ENCODE peak calls at places on chromosomes 16 and 17, in four cellular contexts. One of them, this sample, is unnamed.

GRCh38 chr17:73787721-73788051 is 143.4 kb upstream of the SDK2 start:
- DNase-seq in heart left ventricle: no peak
- DNase-seq in ovary: no peak
- DNase-seq in stomach: peak; percentile 3
- DNase-seq in this sample: no peak

GRCh38 chr16:84759061-84759460 is 59.3 kb downstream of the USP10 start:
- DNase-seq in stomach: no peak
- DNase-seq in heart left ventricle: no peak
- DNase-seq in ovary: no peak
- DNase-seq in this sample: no peak

GRCh38 chr17:42980274-42980765 is at the start of gene RUNDC1:
- DNase-seq in ovary: peak; percentile 87
- DNase-seq in stomach: peak; percentile 97
- DNase-seq in heart left ventricle: peak; percentile 95
- DNase-seq in this sample: peak; percentile 85

GRCh38 chr17:64676763-64677162 is 14.7 kb upstream of the SMURF2 start:
- DNase-seq in ovary: no peak
- DNase-seq in stomach: no peak
- DNase-seq in heart left ventricle: no peak
- DNase-seq in this sample: no peak

GRCh38 chr16:7835032-7835431 is 502.4 kb downstream of the RBFOX1 start:
- DNase-seq in heart left ventricle: no peak
- DNase-seq in ovary: no peak
- DNase-seq in stomach: no peak
- DNase-seq in this sample: no peak

GRCh38 chr16:14181371-14182050 is 110.4 kb downstream of the MRTFB start:
- DNase-seq in ovary: no peak
- DNase-seq in stomach: no peak
- DNase-seq in heart left ventricle: no peak
- DNase-seq in this sample: peak; percentile 26

GRCh38 chr16:72743011-72743761 is 304.7 kb downstream of the ZFHX3 start:
- DNase-seq in ovary: no peak
- DNase-seq in heart left ventricle: no peak
- DNase-seq in stomach: no peak
- DNase-seq in this sample: no peak

GRCh38 chr16:65106792-65107191 is 15.1 kb downstream of the CDH11 start:
- DNase-seq in heart left ventricle: no peak
- DNase-seq in stomach: no peak
- DNase-seq in ovary: no peak
- DNase-seq in this sample: no peak

GRCh38 chr17:75174996-75175395 is 7.8 kb downstream of the SUMO2 start:
- DNase-seq in stomach: no peak
- DNase-seq in heart left ventricle: no peak
- DNase-seq in ovary: no peak
- DNase-seq in this sample: no peak

GRCh38 chr17:704111-704864 is 10.4 kb downstream of the VPS53 start:
- DNase-seq in heart left ventricle: no peak
- DNase-seq in ovary: no peak
- DNase-seq in stomach: no peak
- DNase-seq in this sample: no peak

GRCh38 chr16:1763521-1764511 is 7.5 kb downstream of the NME3 start:
- DNase-seq in stomach: no peak
- DNase-seq in heart left ventricle: no peak
- DNase-seq in ovary: no peak
- DNase-seq in this sample: no peak

GRCh38 chr16:25172831-25173230 is 43.9 kb upstream of the AQP8 start:
- DNase-seq in heart left ventricle: no peak
- DNase-seq in stomach: no peak
- DNase-seq in ovary: no peak
- DNase-seq in this sample: no peak

GRCh38 chr17:19327039-19327776 is 35.3 kb downstream of the B9D1 start:
- DNase-seq in stomach: no peak
- DNase-seq in heart left ventricle: no peak
- DNase-seq in ovary: no peak
- DNase-seq in this sample: no peak

GRCh38 chr17:64202683-64203430 is 60.2 kb downstream of the TEX2 start:
- DNase-seq in ovary: no peak
- DNase-seq in stomach: no peak
- DNase-seq in heart left ventricle: no peak
- DNase-seq in this sample: no peak

GRCh38 chr16:70253291-70254094 is 1.8 kb upstream of the EXOSC6 start:
- DNase-seq in stomach: no peak
- DNase-seq in heart left ventricle: no peak
- DNase-seq in ovary: no peak
- DNase-seq in this sample: peak; percentile 43

GRCh38 chr17:700504-701094 is 14.0 kb downstream of the VPS53 start:
- DNase-seq in stomach: no peak
- DNase-seq in heart left ventricle: no peak
- DNase-seq in ovary: no peak
- DNase-seq in this sample: peak; percentile 40

GRCh38 chr17:74339537-74340195 is 13.6 kb downstream of the KIF19 start:
- DNase-seq in stomach: no peak
- DNase-seq in ovary: no peak
- DNase-seq in heart left ventricle: no peak
- DNase-seq in this sample: no peak

GRCh38 chr16:81004646-81005353 is 1.9 kb downstream of the CMC2 start:
- DNase-seq in stomach: no peak
- DNase-seq in ovary: no peak
- DNase-seq in heart left ventricle: peak; percentile 16
- DNase-seq in this sample: peak; percentile 72

GRCh38 chr17:78434455-78435329 is 56.2 kb downstream of the PGS1 start:
- DNase-seq in ovary: no peak
- DNase-seq in stomach: no peak
- DNase-seq in heart left ventricle: no peak
- DNase-seq in this sample: no peak

GRCh38 chr16:67326115-67326471 is 448 bp downstream of the KCTD19 start:
- DNase-seq in ovary: no peak
- DNase-seq in stomach: no peak
- DNase-seq in heart left ventricle: no peak
- DNase-seq in this sample: no peak

GRCh38 chr17:75722076-75722475 is 817 bp downstream of the ITGB4 start:
- DNase-seq in ovary: no peak
- DNase-seq in heart left ventricle: no peak
- DNase-seq in stomach: peak; percentile 61
- DNase-seq in this sample: no peak

GRCh38 chr16:56246051-56246817 is 54.9 kb downstream of the GNAO1 start:
- DNase-seq in stomach: no peak
- DNase-seq in heart left ventricle: no peak
- DNase-seq in ovary: no peak
- DNase-seq in this sample: no peak

GRCh38 chr16:69840975-69841374 is 78.8 kb downstream of the WWP2 start:
- DNase-seq in heart left ventricle: no peak
- DNase-seq in ovary: no peak
- DNase-seq in stomach: peak; percentile 56
- DNase-seq in this sample: peak; percentile 73

GRCh38 chr16:81657224-81657623 is 121.9 kb upstream of the PLCG2 start:
- DNase-seq in ovary: no peak
- DNase-seq in heart left ventricle: no peak
- DNase-seq in stomach: no peak
- DNase-seq in this sample: no peak

GRCh38 chr17:30928584-30928983 is 6.8 kb downstream of the ADAP2 start:
- DNase-seq in stomach: no peak
- DNase-seq in heart left ventricle: no peak
- DNase-seq in ovary: no peak
- DNase-seq in this sample: no peak
- H3K36me3 ChIP-seq in stomach: no peaks in the 10 kb centered on the region
- H3K36me3 ChIP-seq in heart left ventricle: peaks cover 4% of the 10 kb centered on the region
- H3K36me3 ChIP-seq in ovary: no peaks in the 10 kb centered on the region
- H3K36me3 ChIP-seq in this sample: no peaks in the 10 kb centered on the region

DNA sequence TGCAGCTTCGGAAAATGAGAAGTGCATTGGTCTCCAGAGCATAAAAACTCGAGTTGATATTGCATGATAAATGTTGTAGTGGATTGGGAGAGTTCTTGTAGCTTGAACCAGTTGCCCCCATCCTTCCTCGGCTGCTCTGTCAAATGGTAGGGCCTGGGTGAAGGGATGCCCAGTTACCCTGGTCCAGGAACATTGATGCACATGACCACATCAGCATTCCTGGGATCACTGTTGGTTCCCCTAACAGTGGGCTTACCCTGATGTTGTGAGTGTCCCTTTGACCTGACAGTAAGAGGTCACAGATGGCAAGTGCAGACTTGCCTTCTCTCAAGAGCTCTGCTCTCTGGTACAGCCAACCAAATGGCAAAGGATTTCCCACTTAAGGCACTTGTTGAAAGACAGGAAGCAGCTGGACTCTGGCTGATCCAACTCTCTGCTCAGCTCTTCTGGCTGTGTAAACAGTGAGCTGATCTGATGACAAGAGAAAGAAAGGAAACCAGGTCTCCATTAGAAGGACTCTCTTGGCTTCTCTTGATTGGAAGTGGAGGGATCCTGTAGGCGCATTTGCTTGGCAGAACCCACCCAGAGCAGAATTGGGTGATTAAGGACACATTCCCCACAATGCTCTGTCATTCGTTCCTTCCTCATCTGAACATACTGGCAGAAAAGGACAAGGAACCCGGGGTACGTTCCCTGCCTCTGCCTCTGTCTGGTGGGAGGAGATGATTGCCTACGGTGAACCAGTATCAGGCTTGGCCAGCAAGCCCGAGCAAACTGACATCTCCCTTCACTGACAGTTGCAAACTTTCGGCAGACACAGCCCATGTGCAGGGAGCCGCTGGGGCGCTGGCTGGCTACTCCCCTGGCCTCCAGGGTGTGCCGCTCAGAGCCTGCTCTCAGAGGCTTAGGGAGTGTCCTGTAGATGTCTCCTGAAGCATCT is 29.3 kb downstream of the LDHD start:
- DNase-seq in ovary: peak; percentile 24
- DNase-seq in stomach: no peak
- DNase-seq in heart left ventricle: peak; percentile 60
- DNase-seq in this sample: peak; percentile 96
- TF ChIP-seq POLR2A in ovary: no peak
- TF ChIP-seq POLR2A in stomach: no peak
- TF ChIP-seq POLR2A in heart left ventricle: no peak
- TF ChIP-seq POLR2A in this sample: peak; percentile 71

GRCh38 chr17:67108411-67108810 is 64.1 kb downstream of the CACNG1 start:
- DNase-seq in ovary: no peak
- DNase-seq in stomach: no peak
- DNase-seq in heart left ventricle: no peak
- DNase-seq in this sample: no peak

GRCh38 chr17:67111808-67112207 is 67.5 kb downstream of the CACNG1 start:
- DNase-seq in heart left ventricle: no peak
- DNase-seq in stomach: no peak
- DNase-seq in ovary: no peak
- DNase-seq in this sample: peak; percentile 18

GRCh38 chr17:67109111-67109510 is 64.8 kb downstream of the CACNG1 start:
- DNase-seq in ovary: no peak
- DNase-seq in heart left ventricle: no peak
- DNase-seq in stomach: no peak
- DNase-seq in this sample: no peak

GRCh38 chr17:67111327-67111726 is 67.0 kb downstream of the CACNG1 start:
- DNase-seq in stomach: no peak
- DNase-seq in heart left ventricle: no peak
- DNase-seq in ovary: no peak
- DNase-seq in this sample: no peak

GRCh38 chr17:67110619-67111018 is 66.3 kb downstream of the CACNG1 start:
- DNase-seq in stomach: no peak
- DNase-seq in ovary: no peak
- DNase-seq in heart left ventricle: no peak
- DNase-seq in this sample: no peak
- H3K36me3 ChIP-seq in stomach: peaks cover 93% of the 10 kb centered on the region
- H3K36me3 ChIP-seq in ovary: no peaks in the 10 kb centered on the region
- H3K36me3 ChIP-seq in heart left ventricle: peaks cover 92% of the 10 kb centered on the region
- H3K36me3 ChIP-seq in this sample: peaks cover 15% of the 10 kb centered on the region

GRCh38 chr16:48113471-48113870 is 42.3 kb downstream of the ABCC12 start:
- DNase-seq in stomach: no peak
- DNase-seq in ovary: no peak
- DNase-seq in heart left ventricle: no peak
- DNase-seq in this sample: no peak

GRCh38 chr16:48115299-48115698 is 40.5 kb downstream of the ABCC12 start:
- DNase-seq in ovary: no peak
- DNase-seq in heart left ventricle: no peak
- DNase-seq in stomach: no peak
- DNase-seq in this sample: no peak

GRCh38 chr16:48117217-48118105 is 38.3 kb downstream of the ABCC12 start:
- DNase-seq in ovary: no peak
- DNase-seq in heart left ventricle: no peak
- DNase-seq in stomach: no peak
- DNase-seq in this sample: peak; percentile 37

GRCh38 chr16:48112603-48113400 is 43.0 kb downstream of the ABCC12 start:
- DNase-seq in ovary: no peak
- DNase-seq in stomach: peak; percentile 59
- DNase-seq in heart left ventricle: peak; percentile 52
- DNase-seq in this sample: no peak

GRCh38 chr16:48114410-48114809 is 41.4 kb downstream of the ABCC12 start:
- DNase-seq in stomach: no peak
- DNase-seq in ovary: no peak
- DNase-seq in heart left ventricle: no peak
- DNase-seq in this sample: no peak
- TF ChIP-seq POLR2A in stomach: no peak
- TF ChIP-seq POLR2A in ovary: no peak
- TF ChIP-seq POLR2A in heart left ventricle: no peak
- TF ChIP-seq POLR2A in this sample: no peak

This sample was measured in endothelial cell of umbilical vein.